ENCODE peak calls at places on chromosomes 3 and 15, in six cellular contexts. One of them, this sample, is unnamed.

GRCh38 chr3:187000711-187001151 is 70.4 kb downstream of the ST6GAL1 start:
- DNase-seq in A549: no peak
- DNase-seq in cardiac fibroblast: no peak
- DNase-seq in PC-9: no peak
- DNase-seq in kidney epithelial cell: no peak
- DNase-seq in mucosa of descending colon: no peak
- DNase-seq in this sample: no peak

GRCh38 chr15:80567721-80568157 is 127.4 kb upstream of the ABHD17C start:
- DNase-seq in kidney epithelial cell: peak
- DNase-seq in PC-9: peak
- DNase-seq in A549: peak
- DNase-seq in mucosa of descending colon: no peak
- DNase-seq in cardiac fibroblast: peak
- DNase-seq in this sample: peak

GRCh38 chr15:70154440-70155347 is 57.0 kb upstream of the TLE3 start:
- DNase-seq in A549: no peak
- DNase-seq in cardiac fibroblast: peak
- DNase-seq in mucosa of descending colon: no peak
- DNase-seq in PC-9: no peak
- DNase-seq in kidney epithelial cell: no peak
- DNase-seq in this sample: no peak

GRCh38 chr3:48403533-48404439 is 26.1 kb downstream of the PLXNB1 start:
- DNase-seq in mucosa of descending colon: no peak
- DNase-seq in A549: no peak
- DNase-seq in cardiac fibroblast: no peak
- DNase-seq in kidney epithelial cell: no peak
- DNase-seq in PC-9: no peak
- DNase-seq in this sample: no peak

GRCh38 chr3:189184566-189184965 is 12.8 kb downstream of the TPRG1 start:
- DNase-seq in A549: no peak
- DNase-seq in mucosa of descending colon: no peak
- DNase-seq in kidney epithelial cell: no peak
- DNase-seq in PC-9: no peak
- DNase-seq in cardiac fibroblast: no peak
- DNase-seq in this sample: no peak

GRCh38 chr3:29721789-29722188 is 440.9 kb downstream of the RBMS3 start:
- DNase-seq in PC-9: no peak
- DNase-seq in mucosa of descending colon: no peak
- DNase-seq in cardiac fibroblast: peak
- DNase-seq in A549: no peak
- DNase-seq in kidney epithelial cell: no peak
- DNase-seq in this sample: no peak

GRCh38 chr15:47402829-47403228 is 314.5 kb upstream of the SEMA6D start:
- DNase-seq in mucosa of descending colon: no peak
- DNase-seq in PC-9: no peak
- DNase-seq in kidney epithelial cell: no peak
- DNase-seq in cardiac fibroblast: no peak
- DNase-seq in A549: no peak
- DNase-seq in this sample: no peak

GRCh38 chr3:36401056-36401455 is 20.8 kb downstream of the STAC start:
- DNase-seq in PC-9: no peak
- DNase-seq in kidney epithelial cell: no peak
- DNase-seq in cardiac fibroblast: no peak
- DNase-seq in A549: no peak
- DNase-seq in mucosa of descending colon: no peak
- DNase-seq in this sample: no peak

GRCh38 chr3:196942915-196943277 is 568 bp upstream of the NCBP2 start:
- DNase-seq in mucosa of descending colon: peak
- DNase-seq in PC-9: no peak
- DNase-seq in cardiac fibroblast: peak
- DNase-seq in A549: no peak
- DNase-seq in kidney epithelial cell: no peak
- DNase-seq in this sample: no peak

GRCh38 chr3:112799946-112800345 is 46.7 kb downstream of the CD200R1L start:
- DNase-seq in PC-9: peak
- DNase-seq in cardiac fibroblast: no peak
- DNase-seq in A549: no peak
- DNase-seq in kidney epithelial cell: no peak
- DNase-seq in mucosa of descending colon: no peak
- DNase-seq in this sample: no peak

GRCh38 chr3:24686764-24687163 is 192.1 kb upstream of the THRB start:
- DNase-seq in cardiac fibroblast: peak
- DNase-seq in kidney epithelial cell: no peak
- DNase-seq in PC-9: no peak
- DNase-seq in A549: no peak
- DNase-seq in mucosa of descending colon: no peak
- DNase-seq in this sample: no peak

GRCh38 chr15:90681480-90681879 is 35.7 kb upstream of the BLM start:
- DNase-seq in kidney epithelial cell: peak
- DNase-seq in A549: no peak
- DNase-seq in cardiac fibroblast: peak
- DNase-seq in PC-9: no peak
- DNase-seq in mucosa of descending colon: no peak
- DNase-seq in this sample: peak

GRCh38 chr15:61856295-61856694 is 204.0 kb downstream of the VPS13C start:
- DNase-seq in A549: no peak
- DNase-seq in cardiac fibroblast: no peak
- DNase-seq in kidney epithelial cell: no peak
- DNase-seq in PC-9: no peak
- DNase-seq in mucosa of descending colon: no peak
- DNase-seq in this sample: no peak
- TF ChIP-seq CTCF in A549: no peak
- TF ChIP-seq CTCF in cardiac fibroblast: no peak
- TF ChIP-seq CTCF in kidney epithelial cell: no peak
- TF ChIP-seq CTCF in PC-9: no peak
- TF ChIP-seq CTCF in mucosa of descending colon: no peak
- TF ChIP-seq CTCF in this sample: peak

DNA sequence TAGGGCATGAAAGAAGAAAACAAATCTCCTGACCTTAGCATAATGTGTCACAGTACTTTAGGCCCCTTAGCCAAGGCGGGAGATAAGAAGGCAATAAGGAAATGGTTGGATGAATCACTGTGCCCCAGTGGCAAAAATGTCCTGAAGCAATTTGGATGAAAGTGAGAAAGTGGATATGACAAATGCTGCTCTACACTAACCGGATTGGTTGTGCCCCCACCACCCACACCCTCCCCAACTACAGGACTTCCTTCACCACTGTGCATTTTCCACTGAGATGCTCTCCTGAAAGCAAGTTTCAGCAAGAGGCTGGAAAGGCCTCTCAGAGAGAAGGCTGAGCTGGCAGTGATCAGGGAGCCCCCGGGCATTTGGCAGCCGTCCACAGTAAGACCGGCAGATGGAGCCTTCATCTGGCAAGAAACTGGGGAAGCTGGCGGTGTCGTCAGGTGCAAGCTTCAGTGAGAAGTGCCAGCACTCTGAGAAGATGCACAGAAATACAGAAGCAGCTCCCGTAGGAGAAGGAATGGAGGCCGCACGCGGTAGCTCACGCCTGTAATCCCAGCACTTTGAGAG is 63.8 kb downstream of the ATP1B3 start:
- DNase-seq in A549: peak
- DNase-seq in kidney epithelial cell: peak
- DNase-seq in cardiac fibroblast: peak
- DNase-seq in mucosa of descending colon: peak
- DNase-seq in PC-9: peak
- DNase-seq in this sample: peak
- TF ChIP-seq CTCF in A549: no peak
- TF ChIP-seq CTCF in kidney epithelial cell: peak
- TF ChIP-seq CTCF in cardiac fibroblast: no peak
- TF ChIP-seq CTCF in mucosa of descending colon: no peak
- TF ChIP-seq CTCF in PC-9: no peak
- TF ChIP-seq CTCF in this sample: no peak

DNA sequence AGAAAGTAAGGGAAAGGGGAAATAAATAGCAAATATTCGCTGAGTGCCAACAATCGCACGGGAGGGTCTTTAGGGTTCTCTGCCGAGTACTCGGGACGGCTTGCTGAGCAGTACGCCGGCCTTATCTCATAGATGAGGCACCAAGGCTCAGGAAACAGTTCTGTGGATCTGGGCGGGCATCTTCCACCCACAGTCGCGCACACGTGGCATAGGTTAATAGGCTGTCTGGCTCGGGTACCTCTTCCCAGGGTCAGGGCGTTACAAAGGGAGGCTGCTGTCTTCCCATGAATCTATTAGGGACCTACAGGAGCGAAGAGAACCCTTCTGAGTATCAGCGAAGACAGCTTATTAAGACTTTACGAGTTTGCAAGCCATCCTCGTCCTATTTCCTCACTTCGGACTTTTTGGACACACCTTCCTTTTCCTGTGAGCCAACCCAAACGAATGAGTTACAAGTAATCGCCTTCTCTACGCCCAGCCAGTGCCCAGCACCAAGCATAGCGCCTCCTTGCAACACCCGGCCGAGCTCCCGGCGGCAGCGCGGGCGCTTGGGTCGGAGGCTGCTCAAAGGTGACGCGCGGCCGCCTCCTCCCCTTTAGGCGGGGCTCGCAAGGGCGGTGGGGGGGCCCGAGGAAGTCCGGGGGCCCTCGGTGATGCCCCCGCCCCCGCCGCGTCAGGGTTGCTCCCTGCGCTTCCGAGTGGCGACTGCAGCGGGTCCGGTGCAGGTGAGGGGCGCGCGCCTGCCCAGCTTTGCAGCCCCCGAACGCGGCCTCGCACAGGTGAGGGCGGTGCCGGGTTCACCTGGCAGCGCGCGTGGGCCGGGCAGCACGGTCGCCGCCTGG is at the start of gene MCTP2:
- DNase-seq in kidney epithelial cell: peak
- DNase-seq in PC-9: peak
- DNase-seq in cardiac fibroblast: peak
- DNase-seq in A549: no peak
- DNase-seq in mucosa of descending colon: peak
- DNase-seq in this sample: peak
- TF ChIP-seq CTCF in kidney epithelial cell: peak
- TF ChIP-seq CTCF in PC-9: no peak
- TF ChIP-seq CTCF in cardiac fibroblast: no peak
- TF ChIP-seq CTCF in A549: no peak
- TF ChIP-seq CTCF in mucosa of descending colon: no peak
- TF ChIP-seq CTCF in this sample: peak

DNA sequence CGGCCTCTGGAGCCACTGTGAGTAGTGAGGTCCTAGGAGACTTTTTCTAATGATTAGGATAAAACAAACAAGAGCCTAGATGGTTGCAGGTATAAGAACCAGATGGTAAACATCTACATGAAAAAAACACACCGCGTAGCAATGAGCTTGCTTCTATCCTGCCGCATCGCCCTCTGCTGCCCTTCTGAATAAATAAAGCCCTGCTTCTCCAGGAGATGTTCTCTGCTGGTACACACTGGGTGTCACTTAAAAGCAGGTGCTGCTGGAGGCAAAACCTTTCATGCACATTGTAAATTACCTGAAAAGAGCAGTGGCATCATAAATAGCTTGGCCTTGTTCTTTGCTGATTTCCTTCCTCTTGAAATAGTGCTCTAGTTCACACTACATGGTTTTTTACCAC is 164.4 kb upstream of the TOPAZ1 start:
- DNase-seq in A549: no peak
- DNase-seq in cardiac fibroblast: peak
- DNase-seq in PC-9: no peak
- DNase-seq in kidney epithelial cell: no peak
- DNase-seq in mucosa of descending colon: no peak
- DNase-seq in this sample: no peak
- TF ChIP-seq CTCF in A549: no peak
- TF ChIP-seq CTCF in cardiac fibroblast: peak
- TF ChIP-seq CTCF in PC-9: no peak
- TF ChIP-seq CTCF in kidney epithelial cell: peak
- TF ChIP-seq CTCF in mucosa of descending colon: no peak
- TF ChIP-seq CTCF in this sample: peak

GRCh38 chr3:129593230-129593594 is 13.3 kb downstream of the PLXND1 start:
- DNase-seq in mucosa of descending colon: no peak
- DNase-seq in PC-9: no peak
- DNase-seq in A549: no peak
- DNase-seq in cardiac fibroblast: no peak
- DNase-seq in kidney epithelial cell: no peak
- DNase-seq in this sample: no peak
- TF ChIP-seq CTCF in mucosa of descending colon: no peak
- TF ChIP-seq CTCF in PC-9: no peak
- TF ChIP-seq CTCF in A549: no peak
- TF ChIP-seq CTCF in cardiac fibroblast: peak
- TF ChIP-seq CTCF in kidney epithelial cell: peak
- TF ChIP-seq CTCF in this sample: no peak

This sample was measured in HFFc6.